ENCODE peak calls at places on chromosomes 5 and 9, in seven cellular contexts. Y is foreskin fibroblast; C is cardiac muscle cell; T is spleen; D is kidney epithelial cell; W is PC-9; B is CD8-positive, alpha-beta T cell. P is an unnamed sample.

GRCh38 chr9:77000330-77000729 is 19.1 kb upstream of the FOXB2 start:
- DNase-seq in Y (no peak), C (no peak), T (no peak), D (no peak), W (no peak), B (no peak), P (no peak)

GRCh38 chr9:134163374-134164196 is 779 bp downstream of the RNU6ATAC start:
- DNase-seq in Y (peak), C (peak), T (peak), D (no peak), W (peak), B (peak), P (no peak)

GRCh38 chr5:42756630-42757601 is at the start of gene CCDC152:
- DNase-seq in Y (peak), C (peak), T (no peak), D (no peak), W (no peak), B (peak), P (no peak)

GRCh38 chr9:83280259-83280658 is 217.3 kb upstream of the RASEF start:
- DNase-seq in Y (peak), C (no peak), T (no peak), D (no peak), W (no peak), B (no peak), P (no peak)

GRCh38 chr9:128124873-128125574 is 2.5 kb downstream of the PTGES2 start:
- DNase-seq in Y (peak), C (peak), T (peak), D (no peak), W (peak), B (peak), P (no peak)

GRCh38 chr5:172370237-172370640 is 84.1 kb downstream of the SH3PXD2B start:
- DNase-seq in Y (no peak), C (no peak), T (peak), D (no peak), W (no peak), B (no peak), P (no peak)

GRCh38 chr9:18473551-18474279 is at the start of gene ADAMTSL1:
- DNase-seq in Y (peak), C (peak), T (no peak), D (peak), W (no peak), B (no peak), P (no peak)

GRCh38 chr5:15598294-15598902 is 98.4 kb downstream of the FBXL7 start:
- DNase-seq in Y (peak), C (peak), T (no peak), D (no peak), W (peak), B (no peak), P (no peak)

GRCh38 chr9:36892279-36892678 is 141.8 kb downstream of the PAX5 start:
- DNase-seq in Y (no peak), C (peak), T (no peak), D (no peak), W (no peak), B (no peak), P (no peak)

GRCh38 chr9:133103183-133103986 is 17.7 kb downstream of the RALGDS start:
- DNase-seq in Y (peak), C (peak), T (peak), D (no peak), W (peak), B (peak), P (no peak)

GRCh38 chr5:157198277-157199058 is 17.8 kb downstream of the ITK start:
- DNase-seq in Y (no peak), C (no peak), T (no peak), D (no peak), W (no peak), B (no peak), P (no peak)

GRCh38 chr9:33988219-33988890 is 60.3 kb downstream of the UBAP2 start:
- DNase-seq in Y (no peak), C (no peak), T (no peak), D (peak), W (no peak), B (no peak), P (no peak)

GRCh38 chr5:58507715-58508114 is 16.5 kb downstream of the GAPT start:
- DNase-seq in Y (no peak), C (no peak), T (no peak), D (no peak), W (no peak), B (no peak), P (no peak)

GRCh38 chr5:149392718-149393117 is 13.6 kb upstream of the IL17B start:
- DNase-seq in Y (peak), C (no peak), T (no peak), D (no peak), W (no peak), B (no peak), P (no peak)

GRCh38 chr9:128635266-128636023 is 21.2 kb downstream of the DYNC2I2 start:
- DNase-seq in Y (peak), C (peak), T (peak), D (peak), W (peak), B (no peak), P (peak)

GRCh38 chr5:68843600-68844342 is 250.0 kb upstream of the SLC30A5 start:
- DNase-seq in Y (peak), C (no peak), T (no peak), D (no peak), W (no peak), B (no peak), P (no peak)

GRCh38 chr5:116567100-116567499 is 7.5 kb downstream of the SEMA6A start:
- DNase-seq in Y (no peak), C (no peak), T (no peak), D (no peak), W (no peak), B (no peak), P (no peak)

GRCh38 chr5:128213340-128213739 is 129.8 kb downstream of the SLC12A2 start:
- DNase-seq in Y (peak), C (peak), T (no peak), D (no peak), W (peak), B (no peak), P (no peak)

GRCh38 chr5:125341436-125341835 is 595.0 kb upstream of the ZNF608 start:
- DNase-seq in Y (no peak), C (no peak), T (no peak), D (no peak), W (no peak), B (no peak), P (no peak)

GRCh38 chr5:64229163-64229774 is 63.6 kb downstream of the RNF180 start:
- DNase-seq in Y (peak), C (peak), T (no peak), D (peak), W (no peak), B (no peak), P (no peak)

GRCh38 chr9:125260564-125260963 is 1.1 kb upstream of the GAPVD1 start:
- DNase-seq in Y (peak), C (no peak), T (no peak), D (no peak), W (no peak), B (no peak), P (no peak)

GRCh38 chr5:79568632-79569190 is 43.5 kb upstream of the TENT2 start:
- DNase-seq in Y (no peak), C (no peak), T (no peak), D (no peak), W (no peak), B (no peak), P (no peak)

GRCh38 chr5:104734046-104734445 is 1171.5 kb upstream of the NUDT12 start:
- DNase-seq in Y (no peak), C (no peak), T (no peak), D (no peak), W (no peak), B (no peak), P (no peak)

GRCh38 chr9:69193685-69194032 is 19.6 kb downstream of the TJP2 start:
- DNase-seq in Y (no peak), C (no peak), T (no peak), D (no peak), W (no peak), B (no peak), P (no peak)

GRCh38 chr9:37437616-37438015 is 15.1 kb downstream of the GRHPR start:
- DNase-seq in Y (no peak), C (no peak), T (no peak), D (no peak), W (no peak), B (no peak), P (no peak)

GRCh38 chr5:9233712-9234111 is 312.2 kb downstream of the SEMA5A start:
- DNase-seq in Y (peak), C (no peak), T (no peak), D (no peak), W (no peak), B (no peak), P (peak)

GRCh38 chr5:32506809-32507208 is 62.3 kb upstream of the ZFR start:
- DNase-seq in Y (peak), C (no peak), T (no peak), D (no peak), W (no peak), B (no peak), P (peak)

GRCh38 chr9:98698856-98699255 is 9.9 kb downstream of the GABBR2 start:
- DNase-seq in Y (no peak), C (no peak), T (no peak), D (no peak), W (no peak), B (no peak), P (no peak)

GRCh38 chr5:139787257-139787567 is 8.4 kb upstream of the PSD2 start:
- DNase-seq in Y (no peak), C (no peak), T (no peak), D (no peak), W (no peak), B (no peak), P (no peak)

GRCh38 chr5:157189223-157189622 is 8.6 kb downstream of the ITK start:
- DNase-seq in Y (no peak), C (no peak), T (no peak), D (no peak), W (no peak), B (no peak), P (no peak)

GRCh38 chr5:56574778-56575177 is 240.6 kb upstream of the MAP3K1 start:
- DNase-seq in Y (no peak), C (no peak), T (no peak), D (no peak), W (no peak), B (no peak), P (no peak)

GRCh38 chr5:123807177-123807900 is 295.4 kb downstream of the CSNK1G3 start:
- DNase-seq in Y (peak), C (peak), T (no peak), D (no peak), W (no peak), B (no peak), P (peak)

GRCh38 chr5:133445744-133446143 is 166.6 kb downstream of the FSTL4 start:
- DNase-seq in Y (no peak), C (no peak), T (no peak), D (no peak), W (no peak), B (no peak), P (no peak)

GRCh38 chr9:18849910-18850677 is 182.9 kb downstream of the SAXO1 start:
- DNase-seq in Y (no peak), C (no peak), T (no peak), D (no peak), W (no peak), B (no peak), P (no peak)

GRCh38 chr5:108726446-108727091 is 21.1 kb upstream of the FER start:
- DNase-seq in Y (peak), C (no peak), T (no peak), D (no peak), W (no peak), B (no peak), P (no peak)

GRCh38 chr5:65268520-65268919 is 213.2 kb downstream of the ADAMTS6 start:
- DNase-seq in Y (no peak), C (no peak), T (no peak), D (no peak), W (no peak), B (no peak), P (no peak)

GRCh38 chr9:108776920-108777650 is 78.7 kb downstream of the ACTL7B start:
- DNase-seq in Y (peak), C (no peak), T (no peak), D (peak), W (peak), B (no peak), P (no peak)

GRCh38 chr9:16154570-16155078 is 601.8 kb downstream of the CCDC171 start:
- DNase-seq in Y (no peak), C (peak), T (no peak), D (no peak), W (peak), B (peak), P (no peak)

GRCh38 chr9:19875291-19875910 is 86.6 kb upstream of the SLC24A2 start:
- DNase-seq in Y (no peak), C (no peak), T (no peak), D (no peak), W (no peak), B (no peak), P (no peak)

GRCh38 chr5:14143509-14143842 is 334 bp downstream of the TRIO start:
- DNase-seq in Y (no peak), C (peak), T (no peak), D (no peak), W (no peak), B (no peak), P (no peak)

GRCh38 chr9:114155967-114156294 is 594 bp downstream of the COL27A1 start:
- DNase-seq in Y (no peak), C (no peak), T (no peak), D (no peak), W (no peak), B (no peak), P (no peak)
- H3K4me3 ChIP-seq in Y (peak), C (peak), T (peak), D (peak), W (no peak), B (no peak), P (peak)

GRCh38 chr5:107067391-107067790 is 603.3 kb downstream of the EFNA5 start:
- DNase-seq in Y (peak), C (no peak), T (no peak), D (no peak), W (no peak), B (no peak), P (no peak)
- TF ChIP-seq CTCF in Y (no peak), C (no peak), T (no peak), D (no peak), W (no peak), B (no peak), P (no peak)

GRCh38 chr5:531749-532315 is 7.6 kb upstream of the SLC9A3 start:
- DNase-seq in Y (no peak), C (no peak), T (peak), D (no peak), W (no peak), B (no peak), P (no peak)

GRCh38 chr5:530001-530400 is 5.8 kb upstream of the SLC9A3 start:
- DNase-seq in Y (no peak), C (no peak), T (no peak), D (no peak), W (no peak), B (no peak), P (no peak)

GRCh38 chr5:532521-533242 is 8.4 kb upstream of the SLC9A3 start:
- DNase-seq in Y (no peak), C (no peak), T (peak), D (no peak), W (no peak), B (no peak), P (no peak)

GRCh38 chr5:530556-530955 is 6.3 kb upstream of the SLC9A3 start:
- DNase-seq in Y (no peak), C (no peak), T (peak), D (no peak), W (no peak), B (no peak), P (no peak)

DNA sequence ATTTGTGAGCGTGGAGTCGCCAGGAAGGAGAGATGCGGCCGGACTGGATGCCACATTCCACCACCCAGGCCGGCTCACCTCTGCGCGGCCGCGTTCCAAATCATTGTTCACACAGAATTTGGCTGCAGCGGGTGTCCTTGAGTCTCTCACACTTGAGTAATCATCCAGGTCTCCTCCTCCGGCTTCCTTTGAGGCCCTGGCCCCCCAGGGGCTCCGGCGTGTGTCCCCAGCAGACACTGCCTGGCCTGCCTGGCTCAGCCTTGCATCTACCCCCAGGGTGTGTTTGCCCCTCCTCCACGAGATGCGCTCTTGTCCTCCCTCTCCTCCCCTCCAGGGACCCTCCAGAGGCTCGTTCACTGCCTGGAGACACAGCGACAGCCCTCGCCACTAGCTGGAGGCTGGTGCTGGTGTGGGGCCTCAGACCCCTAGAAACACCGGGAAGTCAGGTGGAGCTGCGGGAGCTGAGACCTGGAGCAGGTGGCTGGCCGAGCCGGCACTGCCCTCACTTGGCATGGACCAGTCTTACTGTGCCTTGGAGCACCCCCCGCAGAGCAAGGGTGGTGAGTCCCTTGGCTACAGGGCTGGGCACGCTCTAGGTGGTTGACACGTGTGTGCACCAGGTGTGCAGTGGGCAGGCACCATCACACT is 7.0 kb upstream of the SLC9A3 start:
- DNase-seq in Y (no peak), C (no peak), T (peak), D (no peak), W (no peak), B (no peak), P (no peak)
- H3K4me3 ChIP-seq in Y (no peak), C (no peak), T (no peak), D (no peak), W (no peak), B (no peak), P (no peak)

GRCh38 chr5:126847318-126848221 is 70.6 kb downstream of the LMNB1 start:
- DNase-seq in Y (no peak), C (no peak), T (no peak), D (no peak), W (no peak), B (peak), P (no peak)

GRCh38 chr5:126849101-126849678 is 72.3 kb downstream of the LMNB1 start:
- DNase-seq in Y (peak), C (peak), T (no peak), D (no peak), W (no peak), B (peak), P (no peak)

GRCh38 chr5:126846756-126847155 is 69.8 kb downstream of the LMNB1 start:
- DNase-seq in Y (no peak), C (no peak), T (no peak), D (no peak), W (no peak), B (no peak), P (no peak)

GRCh38 chr5:126848253-126848652 is 71.3 kb downstream of the LMNB1 start:
- DNase-seq in Y (no peak), C (no peak), T (no peak), D (no peak), W (no peak), B (peak), P (no peak)

DNA sequence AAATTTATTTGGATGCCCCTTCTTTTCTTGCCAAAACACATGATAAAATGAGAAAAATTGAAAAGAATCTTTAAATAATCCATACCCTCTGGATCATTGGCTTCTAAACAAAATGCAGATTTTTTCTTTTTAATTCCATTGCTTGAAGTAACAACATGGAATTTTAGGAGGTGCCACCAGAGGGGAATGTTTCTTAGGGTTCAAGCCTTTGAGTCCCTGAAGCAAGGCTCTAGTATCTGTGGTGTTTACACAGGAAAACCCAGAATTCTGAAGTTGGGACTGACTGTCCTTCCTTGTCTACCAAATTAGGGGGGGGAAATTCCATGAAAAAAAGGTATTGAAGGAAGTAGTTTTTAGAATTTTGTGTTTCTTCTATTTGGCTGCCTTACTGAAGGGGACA is 69.4 kb downstream of the LMNB1 start:
- DNase-seq in Y (peak), C (no peak), T (no peak), D (no peak), W (no peak), B (no peak), P (peak)
- TF ChIP-seq CTCF in Y (peak), C (peak), T (no peak), D (no peak), W (no peak), B (no peak), P (peak)

GRCh38 chr9:12773562-12773961 is 1.3 kb upstream of the LURAP1L start:
- DNase-seq in Y (no peak), C (no peak), T (no peak), D (no peak), W (no peak), B (no peak), P (no peak)
- H3K4me3 ChIP-seq in Y (no peak), C (no peak), T (no peak), D (no peak), W (no peak), B (no peak), P (no peak)

GRCh38 chr9:109977521-109977920 is 197.5 kb downstream of the PALM2AKAP2 start:
- DNase-seq in Y (no peak), C (no peak), T (no peak), D (no peak), W (no peak), B (no peak), P (no peak)
- TF ChIP-seq CTCF in Y (no peak), C (no peak), T (no peak), D (no peak), W (no peak), B (no peak), P (no peak)

GRCh38 chr9:135819905-135820304 is 87.4 kb downstream of the CAMSAP1 start:
- DNase-seq in Y (no peak), C (no peak), T (no peak), D (no peak), W (no peak), B (no peak), P (no peak)

GRCh38 chr9:135817951-135818717 is 89.2 kb downstream of the CAMSAP1 start:
- DNase-seq in Y (no peak), C (no peak), T (peak), D (no peak), W (no peak), B (no peak), P (no peak)

GRCh38 chr9:135820661-135821060 is 86.7 kb downstream of the CAMSAP1 start:
- DNase-seq in Y (no peak), C (no peak), T (no peak), D (no peak), W (no peak), B (no peak), P (no peak)

GRCh38 chr9:135821116-135821515 is 86.2 kb downstream of the CAMSAP1 start:
- DNase-seq in Y (no peak), C (no peak), T (no peak), D (no peak), W (no peak), B (no peak), P (no peak)

GRCh38 chr9:135818718-135819475 is 88.4 kb downstream of the CAMSAP1 start:
- DNase-seq in Y (no peak), C (no peak), T (no peak), D (no peak), W (no peak), B (no peak), P (no peak)
- H3K4me3 ChIP-seq in Y (no peak), C (no peak), T (no peak), D (no peak), W (no peak), B (no peak), P (no peak)

GRCh38 chr5:16812448-16812847 is 123.6 kb downstream of the MYO10 start:
- DNase-seq in Y (no peak), C (no peak), T (no peak), D (no peak), W (no peak), B (no peak), P (no peak)

GRCh38 chr5:16815432-16815831 is 120.7 kb downstream of the MYO10 start:
- DNase-seq in Y (no peak), C (no peak), T (no peak), D (no peak), W (peak), B (no peak), P (no peak)

GRCh38 chr5:16809816-16810502 is 126.1 kb downstream of the MYO10 start:
- DNase-seq in Y (peak), C (peak), T (no peak), D (no peak), W (peak), B (no peak), P (peak)

GRCh38 chr5:16810503-16810854 is 125.6 kb downstream of the MYO10 start:
- DNase-seq in Y (no peak), C (no peak), T (no peak), D (no peak), W (no peak), B (no peak), P (no peak)

GRCh38 chr5:16812911-16813310 is 123.2 kb downstream of the MYO10 start:
- DNase-seq in Y (no peak), C (no peak), T (no peak), D (no peak), W (peak), B (no peak), P (no peak)
- TF ChIP-seq CTCF in Y (no peak), C (no peak), T (no peak), D (no peak), W (no peak), B (no peak), P (no peak)

GRCh38 chr9:137163101-137163661 is 6.7 kb downstream of the LRRC26 start:
- DNase-seq in Y (peak), C (peak), T (no peak), D (no peak), W (no peak), B (no peak), P (no peak)
- H3K4me3 ChIP-seq in Y (peak), C (peak), T (peak), D (peak), W (no peak), B (no peak), P (peak)